ENCODE peak calls at places on chromosome 14, in four cellular contexts. E is mesenchymal stem cell, V is IMR-90, N is H9. I is an unnamed sample.

GRCh38 chr14:52080817-52081755 is 12.2 kb upstream of the NID2 start:
- DNase-seq in E (peak), V (peak), N (no peak), I (no peak)

GRCh38 chr14:79992799-79993198 is 218.5 kb downstream of the DIO2 start:
- DNase-seq in E (peak), V (no peak), N (peak), I (no peak)

GRCh38 chr14:33393155-33393894 is 454.6 kb downstream of the NPAS3 start:
- DNase-seq in E (peak), V (no peak), N (no peak), I (no peak)

GRCh38 chr14:68734231-68734732 is 58.6 kb downstream of the ZFP36L1 start:
- DNase-seq in E (peak), V (peak), N (no peak), I (no peak)

GRCh38 chr14:55274760-55275159 is 3.5 kb downstream of the FBXO34 start:
- DNase-seq in E (peak), V (peak), N (no peak), I (no peak)

GRCh38 chr14:68395585-68395984 is 397.3 kb downstream of the ZFP36L1 start:
- DNase-seq in E (peak), V (peak), N (no peak), I (no peak)

GRCh38 chr14:21846227-21846885 is 172.7 kb upstream of the OR4E1 start:
- DNase-seq in E (peak), V (peak), N (peak), I (peak)

GRCh38 chr14:51367600-51367931 is 127.5 kb downstream of the TMX1 start:
- DNase-seq in E (no peak), V (peak), N (no peak), I (no peak)

GRCh38 chr14:78016532-78016931 is 153.6 kb upstream of the NRXN3 start:
- DNase-seq in E (no peak), V (no peak), N (no peak), I (no peak)

GRCh38 chr14:50542941-50543418 is 10.6 kb upstream of the MAP4K5 start:
- DNase-seq in E (peak), V (peak), N (no peak), I (peak)

GRCh38 chr14:72478397-72479025 is 415.4 kb downstream of the DPF3 start:
- DNase-seq in E (no peak), V (no peak), N (no peak), I (no peak)

GRCh38 chr14:30389134-30389900 is 169.6 kb upstream of the G2E3 start:
- DNase-seq in E (no peak), V (no peak), N (no peak), I (no peak)

GRCh38 chr14:36363704-36364103 is 43.3 kb upstream of the MBIP start:
- DNase-seq in E (no peak), V (no peak), N (no peak), I (no peak)

GRCh38 chr14:89507521-89507920 is 90.5 kb upstream of the FOXN3 start:
- DNase-seq in E (peak), V (peak), N (no peak), I (no peak)

GRCh38 chr14:54589076-54589475 is 22.1 kb downstream of the SAMD4A start:
- DNase-seq in E (peak), V (peak), N (no peak), I (no peak)

GRCh38 chr14:46653031-46653775 is 1.6 kb upstream of the RPL10L start:
- DNase-seq in E (peak), V (no peak), N (no peak), I (no peak)

GRCh38 chr14:68293404-68293803 is 473.8 kb downstream of the RAD51B start:
- DNase-seq in E (no peak), V (no peak), N (no peak), I (no peak)

GRCh38 chr14:99475660-99476059 is 5.0 kb downstream of the SETD3 start:
- DNase-seq in E (no peak), V (no peak), N (no peak), I (no peak)

GRCh38 chr14:102675396-102675795 is 82.9 kb downstream of the RCOR1 start:
- DNase-seq in E (no peak), V (no peak), N (no peak), I (no peak)

GRCh38 chr14:102672410-102672960 is 80.0 kb downstream of the RCOR1 start:
- DNase-seq in E (no peak), V (no peak), N (no peak), I (no peak)

GRCh38 chr14:102666635-102667034 is 74.2 kb downstream of the RCOR1 start:
- DNase-seq in E (no peak), V (no peak), N (no peak), I (no peak)

GRCh38 chr14:102668291-102668873 is 75.9 kb downstream of the RCOR1 start:
- DNase-seq in E (no peak), V (no peak), N (no peak), I (no peak)

DNA sequence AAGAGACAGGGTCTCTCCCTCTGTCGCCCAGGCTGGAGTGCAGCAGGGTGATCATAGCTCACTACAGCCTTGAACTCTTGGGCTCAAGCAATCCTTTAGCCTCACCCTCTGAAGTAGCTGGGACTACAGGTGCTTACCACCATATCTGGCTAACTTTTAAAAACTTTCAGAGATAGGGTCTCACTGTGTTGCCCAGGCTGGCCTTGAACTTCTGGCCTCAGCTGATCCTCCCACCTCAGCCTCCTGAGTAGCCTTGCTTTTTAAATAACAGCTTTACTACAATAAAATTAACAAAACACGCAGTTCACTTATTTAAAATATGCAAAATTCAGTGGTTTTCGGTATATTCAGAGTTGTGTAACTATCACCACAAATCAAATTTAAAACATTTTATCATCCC is 79.0 kb downstream of the RCOR1 start:
- DNase-seq in E (no peak), V (no peak), N (no peak), I (no peak)
- H3K4ac ChIP-seq in E (no peak), V (no peak), N (no peak), I (no peak)

DNA sequence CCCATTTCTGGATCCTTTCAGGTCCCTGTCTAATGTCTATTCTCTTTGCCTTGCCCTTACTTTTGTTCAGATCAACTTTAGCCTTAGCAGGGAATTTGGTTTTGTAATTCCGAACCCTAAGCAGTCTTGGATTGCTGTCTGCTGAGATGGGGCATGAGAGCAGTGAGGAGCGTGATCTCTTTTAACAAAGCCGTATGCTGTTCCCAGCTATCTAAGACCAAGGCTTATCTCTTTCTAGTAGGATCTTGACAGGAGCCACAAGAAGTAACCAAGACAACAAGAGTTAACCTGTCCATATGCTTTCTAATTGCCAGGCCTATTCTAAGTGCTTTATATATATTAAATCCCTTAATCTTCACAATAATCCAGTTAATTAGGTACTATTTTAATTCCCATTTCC is 4.5 kb upstream of the DHRS7 start:
- DNase-seq in E (no peak), V (no peak), N (no peak), I (no peak)
- H3K4ac ChIP-seq in E (no peak), V (no peak), N (no peak), I (no peak)

GRCh38 chr14:37945959-37946358 is 261.7 kb upstream of the SSTR1 start:
- DNase-seq in E (no peak), V (no peak), N (no peak), I (no peak)
- H3K4ac ChIP-seq in E (no peak), V (no peak), N (no peak), I (no peak)

GRCh38 chr14:101363261-101363555 is 198.1 kb upstream of the DIO3 start:
- DNase-seq in E (no peak), V (no peak), N (no peak), I (no peak)

GRCh38 chr14:101364503-101365328 is 196.6 kb upstream of the DIO3 start:
- DNase-seq in E (no peak), V (no peak), N (no peak), I (no peak)

GRCh38 chr14:101367421-101368261 is 193.7 kb upstream of the DIO3 start:
- DNase-seq in E (no peak), V (no peak), N (no peak), I (no peak)

GRCh38 chr14:101363880-101364391 is 197.4 kb upstream of the DIO3 start:
- DNase-seq in E (no peak), V (no peak), N (no peak), I (no peak)

DNA sequence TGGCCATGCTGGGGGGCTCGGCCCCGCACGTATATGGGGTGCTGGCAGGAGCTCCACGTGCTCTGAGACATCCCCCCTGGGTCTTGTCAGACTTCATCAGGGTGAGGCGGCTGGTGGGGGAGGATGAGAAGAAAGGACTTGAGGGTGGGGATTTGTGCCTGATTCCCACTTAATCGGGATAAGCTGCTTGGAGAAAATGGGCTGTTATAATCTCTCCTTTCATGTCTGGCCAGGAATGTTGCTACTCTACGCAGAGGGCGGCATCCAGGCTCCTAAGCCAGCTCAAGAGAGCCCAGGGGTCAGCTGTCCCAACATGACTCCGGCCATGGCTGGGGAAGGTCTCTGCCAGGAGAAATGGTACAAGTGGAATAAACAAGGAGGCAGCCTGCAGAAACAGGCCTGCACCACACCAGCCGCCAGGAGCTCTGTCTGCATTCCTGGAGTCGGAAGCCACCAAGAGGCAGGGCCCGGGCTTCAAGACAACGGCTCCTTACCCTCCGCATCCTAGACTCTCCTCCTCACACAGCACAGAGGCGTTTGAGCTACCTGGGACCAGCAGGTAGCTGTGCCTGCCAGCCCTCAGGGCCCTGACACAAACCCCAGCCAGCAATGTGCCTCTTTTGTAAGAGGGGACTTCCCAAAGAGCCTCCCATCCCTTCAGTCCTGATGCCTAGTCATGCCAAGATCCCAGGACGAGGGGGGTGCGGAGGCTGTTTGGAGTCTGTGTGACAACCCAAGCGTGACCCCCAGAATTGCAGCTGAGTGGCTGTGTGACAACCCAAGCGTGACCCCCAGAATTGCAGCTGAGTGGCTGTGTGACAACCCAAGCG is 195.8 kb upstream of the DIO3 start:
- DNase-seq in E (no peak), V (no peak), N (no peak), I (peak)
- H3K4ac ChIP-seq in E (no peak), V (no peak), N (no peak), I (no peak)

GRCh38 chr14:20436363-20436755 is 393 bp upstream of the KLHL33 start:
- DNase-seq in E (no peak), V (peak), N (no peak), I (no peak)
- H3K4ac ChIP-seq in E (no peak), V (no peak), N (no peak), I (no peak)

GRCh38 chr14:64973826-64974225 is 1.7 kb upstream of the RAB15 start:
- DNase-seq in E (no peak), V (no peak), N (no peak), I (no peak)

GRCh38 chr14:64973026-64973442 is 898 bp upstream of the RAB15 start:
- DNase-seq in E (no peak), V (no peak), N (no peak), I (no peak)

GRCh38 chr14:64971452-64971889 is 665 bp downstream of the RAB15 start:
- DNase-seq in E (no peak), V (no peak), N (no peak), I (no peak)

GRCh38 chr14:64970776-64971451 is 1.2 kb downstream of the RAB15 start:
- DNase-seq in E (no peak), V (peak), N (no peak), I (no peak)

DNA sequence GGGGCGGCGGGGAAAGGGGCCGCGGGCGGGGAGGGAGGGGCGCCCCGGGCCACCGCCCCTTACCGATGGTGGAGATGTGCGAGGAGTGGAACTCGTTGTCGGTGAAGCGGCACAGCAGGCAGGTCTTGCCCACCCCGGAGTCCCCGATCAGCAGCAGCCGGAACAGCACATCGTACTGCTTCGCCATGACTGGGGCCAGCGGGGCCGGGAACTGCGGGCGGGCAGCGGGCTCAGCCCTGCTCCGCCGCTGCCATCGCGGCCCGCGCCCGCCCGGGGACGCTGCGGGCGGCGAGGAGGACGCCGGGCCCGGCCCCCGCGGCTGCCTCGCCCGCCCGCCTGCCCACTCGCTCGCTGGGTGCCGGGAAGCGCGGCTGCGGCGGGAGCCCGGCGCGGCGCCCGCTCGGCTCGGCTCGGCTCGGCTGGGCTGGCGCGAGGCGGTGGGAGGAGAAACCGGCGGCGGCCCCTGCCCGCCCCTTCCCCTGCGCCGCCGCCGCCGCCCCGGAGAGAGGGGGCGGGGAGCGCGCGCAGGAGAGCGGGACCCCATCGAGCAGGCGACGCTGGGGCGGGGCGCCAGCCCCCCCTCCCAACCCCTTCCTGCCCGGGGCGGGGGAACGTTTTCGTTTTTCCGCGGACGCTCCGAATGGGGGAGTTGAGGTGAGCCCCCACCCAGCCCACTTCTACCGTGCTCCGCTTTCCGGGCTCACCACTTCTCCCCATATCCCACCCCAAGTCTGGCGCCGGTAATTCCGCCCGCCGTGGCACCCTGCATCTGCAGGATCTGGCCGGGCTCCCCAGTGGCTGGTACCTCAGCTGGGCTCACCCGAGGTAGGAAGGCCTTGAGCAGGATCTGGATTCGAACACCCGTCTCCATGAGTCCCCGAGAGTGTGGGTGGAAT is at the start of gene RAB15:
- DNase-seq in E (peak), V (peak), N (no peak), I (no peak)
- H3K4ac ChIP-seq in E (peak), V (peak), N (no peak), I (no peak)

GRCh38 chr14:94904636-94905035 is 134.7 kb upstream of the GSC start:
- DNase-seq in E (peak), V (peak), N (no peak), I (peak)
- H3K4ac ChIP-seq in E (no peak), V (peak), N (no peak), I (no peak)

GRCh38 chr14:39265741-39266588 is 32.2 kb downstream of the MIA2 start:
- DNase-seq in E (peak), V (peak), N (no peak), I (no peak)
- H3K4ac ChIP-seq in E (peak), V (peak), N (no peak), I (no peak)

DNA sequence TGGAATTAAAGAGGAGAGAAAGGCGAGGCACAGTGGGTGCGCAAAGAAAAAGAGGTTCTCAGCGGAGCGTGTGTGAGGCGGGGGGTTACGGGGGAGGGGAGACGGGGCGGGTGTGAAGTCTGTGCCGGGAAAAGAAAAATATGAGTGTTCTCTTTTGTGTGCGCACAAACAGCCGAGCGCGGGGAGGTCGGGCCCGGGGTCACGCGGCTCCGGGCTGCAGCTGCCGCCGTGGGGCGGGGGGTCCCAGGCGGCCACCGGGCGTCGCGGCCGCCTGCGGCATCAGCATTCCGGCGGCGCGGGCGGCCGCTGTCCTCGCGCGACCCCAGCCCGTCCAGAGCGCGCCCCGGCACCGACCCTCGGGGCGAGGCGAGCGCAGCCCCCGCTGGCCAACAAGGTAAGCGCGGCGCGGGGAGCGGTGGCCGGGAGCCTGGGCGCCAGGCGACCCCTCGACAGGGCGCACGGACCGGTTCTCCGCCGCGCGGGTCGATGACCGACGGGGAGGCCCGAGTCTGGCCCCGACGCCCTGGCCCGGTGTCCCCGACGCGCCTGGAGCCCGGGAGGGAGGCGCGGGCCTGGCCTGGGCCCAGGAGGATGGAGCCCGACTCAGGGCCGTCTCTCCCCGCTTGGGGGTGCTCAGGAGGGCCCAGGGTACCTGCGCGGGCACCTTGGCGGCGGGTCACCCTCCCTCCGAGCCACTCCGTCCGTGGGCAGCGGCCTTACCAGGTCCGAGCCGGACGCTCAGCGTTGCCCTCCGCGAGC is 103.9 kb upstream of the DIO3 start:
- DNase-seq in E (no peak), V (no peak), N (peak), I (peak)
- H3K4ac ChIP-seq in E (no peak), V (no peak), N (no peak), I (no peak)

GRCh38 chr14:75434557-75435248 is 6.9 kb downstream of the JDP2 start:
- DNase-seq in E (peak), V (no peak), N (peak), I (no peak)

GRCh38 chr14:75439989-75440388 is 12.2 kb downstream of the JDP2 start:
- DNase-seq in E (no peak), V (no peak), N (peak), I (no peak)

GRCh38 chr14:75435473-75435872 is 7.7 kb downstream of the JDP2 start:
- DNase-seq in E (no peak), V (no peak), N (no peak), I (no peak)

GRCh38 chr14:75438486-75439080 is 10.8 kb downstream of the JDP2 start:
- DNase-seq in E (no peak), V (no peak), N (peak), I (no peak)

DNA sequence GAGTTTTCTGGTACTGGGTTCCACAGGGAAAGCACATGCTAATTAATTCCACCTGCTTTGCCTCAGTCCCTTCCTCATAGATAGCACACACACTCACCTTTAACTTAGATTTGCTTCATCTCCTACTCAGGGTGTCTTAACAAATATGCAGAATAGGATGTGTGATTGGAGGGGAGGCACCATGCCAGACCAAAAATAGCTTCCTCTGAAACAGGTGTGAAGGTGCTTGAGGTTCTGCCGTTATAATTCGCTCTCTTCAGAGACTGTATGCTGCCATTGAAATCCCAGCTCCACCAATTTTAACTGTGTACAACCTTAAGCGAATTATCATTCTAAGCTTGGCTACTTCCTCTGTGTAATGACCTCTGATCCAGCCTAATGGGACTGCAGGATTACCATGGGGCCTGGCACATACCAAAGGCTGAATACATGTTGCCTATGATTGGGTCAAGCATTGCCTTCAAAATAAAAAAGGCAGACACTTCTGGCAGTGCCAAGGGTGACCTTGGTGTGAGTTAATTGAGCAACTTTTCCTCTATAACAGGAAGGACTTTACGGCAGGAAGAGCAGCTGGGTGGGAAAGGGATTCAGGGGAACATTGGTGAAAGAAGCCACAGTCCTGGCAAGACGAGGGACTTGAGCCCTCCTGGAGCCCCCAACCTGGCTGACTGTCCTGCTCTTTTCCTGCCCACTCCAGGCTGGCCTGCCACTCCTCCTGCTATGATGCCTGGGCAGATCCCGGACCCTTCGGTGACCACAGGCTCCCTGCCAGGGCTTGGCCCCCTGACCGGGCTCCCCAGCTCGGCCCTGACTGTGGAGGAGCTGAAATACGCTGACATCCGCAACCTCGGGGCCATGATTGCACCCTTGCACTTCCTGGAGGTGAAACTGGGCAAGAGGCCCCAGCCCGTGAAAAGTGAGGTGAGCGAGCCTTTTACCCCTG is 9.7 kb downstream of the JDP2 start:
- DNase-seq in E (no peak), V (no peak), N (no peak), I (no peak)
- H3K4ac ChIP-seq in E (no peak), V (no peak), N (no peak), I (no peak)